ENCODE peak calls at places on chromosomes 16 and 17, in four cellular contexts. L, A, B and J are unnamed samples.

GRCh38 chr16:85448557-85449194 is 164.4 kb upstream of the GSE1 start:
- DNase-seq in L (no peak), A (peak; percentile 27), B (no peak), J (peak; percentile 96)

GRCh38 chr17:83083368-83084201 is 4.2 kb downstream of the METRNL start:
- DNase-seq in L (no peak), A (no peak), B (peak; percentile 93), J (no peak)

GRCh38 chr17:47189732-47190621 is 882 bp upstream of the CDC27 start:
- DNase-seq in L (no peak), A (no peak), B (no peak), J (no peak)

GRCh38 chr16:69077251-69077650 is 28.2 kb upstream of the HAS3 start:
- DNase-seq in L (no peak), A (no peak), B (no peak), J (no peak)

GRCh38 chr17:43056051-43056450 is 31.0 kb downstream of the RND2 start:
- DNase-seq in L (no peak), A (no peak), B (no peak), J (no peak)

GRCh38 chr16:21697032-21697431 is 33.3 kb downstream of the OTOA start:
- DNase-seq in L (no peak), A (no peak), B (no peak), J (no peak)

GRCh38 chr17:4156750-4157381 is 13.9 kb downstream of the CYB5D2 start:
- DNase-seq in L (no peak), A (no peak), B (no peak), J (no peak)

GRCh38 chr17:45672301-45672700 is 111.8 kb upstream of the CRHR1 start:
- DNase-seq in L (no peak), A (no peak), B (no peak), J (peak; percentile 26)

GRCh38 chr17:3917391-3917931 is 1.2 kb upstream of the P2RX1 start:
- DNase-seq in L (no peak), A (no peak), B (peak; percentile 45), J (no peak)

GRCh38 chr17:58306131-58306951 is 22.3 kb downstream of the TSPOAP1 start:
- DNase-seq in L (no peak), A (no peak), B (no peak), J (no peak)

GRCh38 chr16:35102780-35103403 is 1643.5 kb downstream of the TP53TG3F start:
- DNase-seq in L (no peak), A (no peak), B (no peak), J (no peak)

GRCh38 chr16:17836868-17837602 is 366.3 kb upstream of the XYLT1 start:
- DNase-seq in L (no peak), A (no peak), B (peak; percentile 98), J (no peak)

GRCh38 chr17:78267257-78268073 is 36.0 kb downstream of the TMEM235 start:
- DNase-seq in L (no peak), A (no peak), B (no peak), J (no peak)

GRCh38 chr17:17964710-17965109 is 7.5 kb downstream of the TOM1L2 start:
- DNase-seq in L (no peak), A (no peak), B (no peak), J (no peak)

GRCh38 chr16:85302018-85302847 is 190.0 kb upstream of the CIBAR2 start:
- DNase-seq in L (no peak), A (no peak), B (no peak), J (peak; percentile 18)

GRCh38 chr16:30407794-30408534 is 558 bp downstream of the ZNF771 start:
- DNase-seq in L (no peak), A (no peak), B (no peak), J (peak; percentile 41)

GRCh38 chr17:11340798-11341197 is 99.8 kb downstream of the SHISA6 start:
- DNase-seq in L (no peak), A (no peak), B (no peak), J (no peak)

GRCh38 chr17:14070344-14071007 is 1.2 kb downstream of the COX10 start:
- DNase-seq in L (no peak), A (no peak), B (no peak), J (peak; percentile 10)

GRCh38 chr16:58684001-58684353 is 593 bp downstream of the SLC38A7 start:
- DNase-seq in L (no peak), A (no peak), B (peak; percentile 44), J (no peak)

GRCh38 chr17:17351901-17352781 is 49.0 kb downstream of the NT5M start:
- DNase-seq in L (no peak), A (no peak), B (peak; percentile 62), J (no peak)

GRCh38 chr16:81657224-81657623 is 121.9 kb upstream of the PLCG2 start:
- DNase-seq in L (no peak), A (no peak), B (no peak), J (no peak)

GRCh38 chr16:19542138-19542821 is 13.2 kb upstream of the VPS35L start:
- DNase-seq in L (no peak), A (no peak), B (no peak), J (peak; percentile 98)

GRCh38 chr16:70391446-70391845 is 44.7 kb downstream of the DDX19A start:
- DNase-seq in L (no peak), A (no peak), B (no peak), J (no peak)

GRCh38 chr16:19242186-19242585 is 43.3 kb upstream of the CLEC19A start:
- DNase-seq in L (no peak), A (no peak), B (no peak), J (no peak)